ENCODE peak calls at places on chromosomes 6 and 20, in eight cellular contexts. One of them, this sample, is unnamed.

GRCh38 chr20:50442526-50442925 is 67.7 kb upstream of the PTPN1 start:
- DNase-seq in transverse colon: no peak
- DNase-seq in colonic mucosa: no peak
- DNase-seq in fibroblast of lung: no peak
- DNase-seq in esophagus squamous epithelium: no peak
- DNase-seq in mucosa of descending colon: no peak
- DNase-seq in gastrocnemius medialis: no peak
- DNase-seq in stomach: no peak
- DNase-seq in this sample: no peak

GRCh38 chr6:150617062-150617461 is 17.4 kb downstream of the PLEKHG1 start:
- DNase-seq in fibroblast of lung: no peak
- DNase-seq in colonic mucosa: no peak
- DNase-seq in stomach: no peak
- DNase-seq in transverse colon: no peak
- DNase-seq in mucosa of descending colon: no peak
- DNase-seq in gastrocnemius medialis: no peak
- DNase-seq in esophagus squamous epithelium: no peak
- DNase-seq in this sample: no peak

GRCh38 chr6:35247642-35248231 is 11.8 kb upstream of the ZNF76 start:
- DNase-seq in esophagus squamous epithelium: no peak
- DNase-seq in gastrocnemius medialis: no peak
- DNase-seq in colonic mucosa: no peak
- DNase-seq in mucosa of descending colon: no peak
- DNase-seq in fibroblast of lung: no peak
- DNase-seq in transverse colon: no peak
- DNase-seq in stomach: no peak
- DNase-seq in this sample: no peak

GRCh38 chr6:78243519-78243918 is 590.7 kb downstream of the MEI4 start:
- DNase-seq in colonic mucosa: no peak
- DNase-seq in gastrocnemius medialis: no peak
- DNase-seq in fibroblast of lung: peak; percentile 63
- DNase-seq in mucosa of descending colon: no peak
- DNase-seq in stomach: no peak
- DNase-seq in esophagus squamous epithelium: no peak
- DNase-seq in transverse colon: no peak
- DNase-seq in this sample: no peak

GRCh38 chr20:22074635-22075034 is 369.2 kb downstream of the PAX1 start:
- DNase-seq in mucosa of descending colon: no peak
- DNase-seq in stomach: no peak
- DNase-seq in esophagus squamous epithelium: no peak
- DNase-seq in fibroblast of lung: no peak
- DNase-seq in colonic mucosa: no peak
- DNase-seq in transverse colon: no peak
- DNase-seq in gastrocnemius medialis: no peak
- DNase-seq in this sample: no peak

GRCh38 chr6:163531122-163531521 is 116.6 kb downstream of the QKI start:
- DNase-seq in colonic mucosa: no peak
- DNase-seq in esophagus squamous epithelium: no peak
- DNase-seq in gastrocnemius medialis: no peak
- DNase-seq in stomach: no peak
- DNase-seq in mucosa of descending colon: no peak
- DNase-seq in fibroblast of lung: no peak
- DNase-seq in transverse colon: no peak
- DNase-seq in this sample: no peak

GRCh38 chr6:156262014-156262413 is 515.2 kb upstream of the ARID1B start:
- DNase-seq in esophagus squamous epithelium: no peak
- DNase-seq in mucosa of descending colon: no peak
- DNase-seq in transverse colon: no peak
- DNase-seq in fibroblast of lung: no peak
- DNase-seq in colonic mucosa: no peak
- DNase-seq in gastrocnemius medialis: no peak
- DNase-seq in stomach: no peak
- DNase-seq in this sample: no peak

GRCh38 chr20:45792513-45793118 is 862 bp downstream of the DNTTIP1 start:
- DNase-seq in gastrocnemius medialis: no peak
- DNase-seq in colonic mucosa: no peak
- DNase-seq in fibroblast of lung: no peak
- DNase-seq in esophagus squamous epithelium: no peak
- DNase-seq in mucosa of descending colon: no peak
- DNase-seq in stomach: no peak
- DNase-seq in transverse colon: no peak
- DNase-seq in this sample: no peak

GRCh38 chr20:13839421-13840092 is 54.7 kb downstream of the NDUFAF5 start:
- DNase-seq in stomach: no peak
- DNase-seq in esophagus squamous epithelium: no peak
- DNase-seq in mucosa of descending colon: no peak
- DNase-seq in colonic mucosa: no peak
- DNase-seq in fibroblast of lung: peak; percentile 70
- DNase-seq in transverse colon: no peak
- DNase-seq in gastrocnemius medialis: no peak
- DNase-seq in this sample: no peak

GRCh38 chr20:8161262-8162071 is 29.4 kb downstream of the PLCB1 start:
- DNase-seq in colonic mucosa: no peak
- DNase-seq in esophagus squamous epithelium: no peak
- DNase-seq in gastrocnemius medialis: no peak
- DNase-seq in fibroblast of lung: peak; percentile 36
- DNase-seq in mucosa of descending colon: no peak
- DNase-seq in transverse colon: no peak
- DNase-seq in stomach: no peak
- DNase-seq in this sample: no peak

GRCh38 chr6:27890351-27891299 is 21.6 kb downstream of the OR2B2 start:
- DNase-seq in transverse colon: peak; percentile 79
- DNase-seq in gastrocnemius medialis: no peak
- DNase-seq in mucosa of descending colon: peak; percentile 86
- DNase-seq in fibroblast of lung: peak; percentile 96
- DNase-seq in colonic mucosa: peak; percentile 87
- DNase-seq in esophagus squamous epithelium: no peak
- DNase-seq in stomach: peak; percentile 71
- DNase-seq in this sample: no peak

GRCh38 chr6:158847786-158848185 is 28.6 kb upstream of the EZR start:
- DNase-seq in stomach: no peak
- DNase-seq in esophagus squamous epithelium: no peak
- DNase-seq in transverse colon: no peak
- DNase-seq in colonic mucosa: no peak
- DNase-seq in gastrocnemius medialis: no peak
- DNase-seq in mucosa of descending colon: no peak
- DNase-seq in fibroblast of lung: no peak
- DNase-seq in this sample: no peak

GRCh38 chr6:53673138-53673801 is 7.7 kb upstream of the KLHL31 start:
- DNase-seq in gastrocnemius medialis: no peak
- DNase-seq in fibroblast of lung: peak; percentile 76
- DNase-seq in esophagus squamous epithelium: no peak
- DNase-seq in transverse colon: no peak
- DNase-seq in colonic mucosa: no peak
- DNase-seq in mucosa of descending colon: no peak
- DNase-seq in stomach: no peak
- DNase-seq in this sample: no peak

GRCh38 chr20:39036011-39036410 is 73.9 kb downstream of the DHX35 start:
- DNase-seq in gastrocnemius medialis: no peak
- DNase-seq in transverse colon: no peak
- DNase-seq in mucosa of descending colon: no peak
- DNase-seq in colonic mucosa: no peak
- DNase-seq in stomach: no peak
- DNase-seq in fibroblast of lung: peak; percentile 66
- DNase-seq in esophagus squamous epithelium: no peak
- DNase-seq in this sample: no peak

GRCh38 chr6:118319890-118320289 is 228.2 kb upstream of the PLN start:
- DNase-seq in fibroblast of lung: no peak
- DNase-seq in stomach: no peak
- DNase-seq in colonic mucosa: no peak
- DNase-seq in gastrocnemius medialis: no peak
- DNase-seq in esophagus squamous epithelium: no peak
- DNase-seq in mucosa of descending colon: no peak
- DNase-seq in transverse colon: no peak
- DNase-seq in this sample: no peak

GRCh38 chr20:3158968-3159431 is 665 bp downstream of the FASTKD5 start:
- DNase-seq in stomach: no peak
- DNase-seq in fibroblast of lung: peak; percentile 42
- DNase-seq in mucosa of descending colon: no peak
- DNase-seq in transverse colon: no peak
- DNase-seq in colonic mucosa: no peak
- DNase-seq in gastrocnemius medialis: no peak
- DNase-seq in esophagus squamous epithelium: no peak
- DNase-seq in this sample: no peak

GRCh38 chr6:125753937-125754259 is 4.5 kb downstream of the HEY2 start:
- DNase-seq in gastrocnemius medialis: no peak
- DNase-seq in esophagus squamous epithelium: no peak
- DNase-seq in transverse colon: no peak
- DNase-seq in fibroblast of lung: no peak
- DNase-seq in colonic mucosa: no peak
- DNase-seq in stomach: no peak
- DNase-seq in mucosa of descending colon: no peak
- DNase-seq in this sample: no peak

GRCh38 chr20:47496118-47496517 is 5.6 kb upstream of the NCOA3 start:
- DNase-seq in fibroblast of lung: no peak
- DNase-seq in colonic mucosa: no peak
- DNase-seq in transverse colon: no peak
- DNase-seq in stomach: no peak
- DNase-seq in mucosa of descending colon: no peak
- DNase-seq in gastrocnemius medialis: no peak
- DNase-seq in esophagus squamous epithelium: no peak
- DNase-seq in this sample: no peak
- H3K4me1 ChIP-seq in fibroblast of lung: peaks cover 7% of the 10 kb centered on the region
- H3K4me1 ChIP-seq in colonic mucosa: peaks cover 14% of the 10 kb centered on the region
- H3K4me1 ChIP-seq in transverse colon: peaks cover 18% of the 10 kb centered on the region
- H3K4me1 ChIP-seq in stomach: peaks cover 37% of the 10 kb centered on the region
- H3K4me1 ChIP-seq in mucosa of descending colon: peaks cover 24% of the 10 kb centered on the region
- H3K4me1 ChIP-seq in gastrocnemius medialis: peaks cover 23% of the 10 kb centered on the region
- H3K4me1 ChIP-seq in esophagus squamous epithelium: peaks cover 49% of the 10 kb centered on the region
- H3K4me1 ChIP-seq in this sample: peaks cover 30% of the 10 kb centered on the region

GRCh38 chr6:3561745-3562144 is 104.9 kb upstream of the SLC22A23 start:
- DNase-seq in stomach: no peak
- DNase-seq in fibroblast of lung: no peak
- DNase-seq in mucosa of descending colon: no peak
- DNase-seq in transverse colon: no peak
- DNase-seq in colonic mucosa: no peak
- DNase-seq in gastrocnemius medialis: no peak
- DNase-seq in esophagus squamous epithelium: no peak
- DNase-seq in this sample: no peak
- TF ChIP-seq CTCF in stomach: no peak
- TF ChIP-seq CTCF in fibroblast of lung: no peak
- TF ChIP-seq CTCF in mucosa of descending colon: no peak
- TF ChIP-seq CTCF in transverse colon: peak; percentile 6
- TF ChIP-seq CTCF in colonic mucosa: no peak
- TF ChIP-seq CTCF in gastrocnemius medialis: no peak
- TF ChIP-seq CTCF in esophagus squamous epithelium: no peak
- TF ChIP-seq CTCF in this sample: no peak

GRCh38 chr6:169130111-169130510 is 123.5 kb downstream of the THBS2 start:
- DNase-seq in stomach: no peak
- DNase-seq in transverse colon: no peak
- DNase-seq in gastrocnemius medialis: no peak
- DNase-seq in mucosa of descending colon: no peak
- DNase-seq in colonic mucosa: no peak
- DNase-seq in esophagus squamous epithelium: no peak
- DNase-seq in fibroblast of lung: no peak
- DNase-seq in this sample: no peak

GRCh38 chr6:169131356-169131755 is 122.3 kb downstream of the THBS2 start:
- DNase-seq in esophagus squamous epithelium: no peak
- DNase-seq in gastrocnemius medialis: no peak
- DNase-seq in fibroblast of lung: peak; percentile 46
- DNase-seq in stomach: no peak
- DNase-seq in colonic mucosa: no peak
- DNase-seq in mucosa of descending colon: no peak
- DNase-seq in transverse colon: no peak
- DNase-seq in this sample: no peak

DNA sequence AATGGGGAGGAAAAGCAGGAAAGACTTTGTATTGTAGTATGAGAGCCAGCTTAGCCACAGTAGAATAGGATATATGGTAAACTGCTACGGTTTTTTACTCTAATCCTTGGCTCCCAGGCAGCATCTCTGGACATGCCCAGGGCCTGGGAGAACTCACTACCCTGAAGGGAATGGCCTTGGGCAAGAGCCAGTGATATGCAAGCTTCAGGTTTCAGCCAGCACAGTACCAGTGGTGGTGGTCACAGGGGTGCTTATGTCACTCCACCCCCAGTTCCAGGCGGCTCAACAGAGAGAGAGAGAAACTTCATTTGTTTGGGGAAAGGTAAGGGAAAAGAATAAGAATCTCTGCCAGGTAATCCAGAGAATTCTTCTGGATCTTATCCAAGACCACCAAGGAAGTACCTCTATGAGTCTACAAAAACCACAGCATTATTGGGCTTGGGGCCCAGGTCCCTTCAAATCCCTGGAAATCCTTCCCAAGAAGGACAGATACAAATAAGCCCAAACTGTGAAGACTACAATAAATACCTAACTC is 121.2 kb downstream of the THBS2 start:
- DNase-seq in fibroblast of lung: peak; percentile 83
- DNase-seq in mucosa of descending colon: no peak
- DNase-seq in transverse colon: no peak
- DNase-seq in stomach: no peak
- DNase-seq in colonic mucosa: no peak
- DNase-seq in esophagus squamous epithelium: no peak
- DNase-seq in gastrocnemius medialis: no peak
- DNase-seq in this sample: no peak
- H3K36me3 ChIP-seq in fibroblast of lung: no peaks in the 10 kb centered on the region
- H3K36me3 ChIP-seq in mucosa of descending colon: no peaks in the 10 kb centered on the region
- H3K36me3 ChIP-seq in transverse colon: no peaks in the 10 kb centered on the region
- H3K36me3 ChIP-seq in stomach: no peaks in the 10 kb centered on the region
- H3K36me3 ChIP-seq in colonic mucosa: no peaks in the 10 kb centered on the region
- H3K36me3 ChIP-seq in esophagus squamous epithelium: no peaks in the 10 kb centered on the region
- H3K36me3 ChIP-seq in gastrocnemius medialis: no peaks in the 10 kb centered on the region
- H3K36me3 ChIP-seq in this sample: no peaks in the 10 kb centered on the region

GRCh38 chr6:41560440-41561192 is 14.4 kb downstream of the FOXP4 start:
- DNase-seq in stomach: peak; percentile 59
- DNase-seq in gastrocnemius medialis: no peak
- DNase-seq in colonic mucosa: peak; percentile 47
- DNase-seq in fibroblast of lung: peak; percentile 34
- DNase-seq in transverse colon: peak; percentile 77
- DNase-seq in mucosa of descending colon: peak; percentile 86
- DNase-seq in esophagus squamous epithelium: peak; percentile 40
- DNase-seq in this sample: no peak
- H3K4me1 ChIP-seq in stomach: peaks cover 77% of the 10 kb centered on the region
- H3K4me1 ChIP-seq in gastrocnemius medialis: peaks cover 15% of the 10 kb centered on the region
- H3K4me1 ChIP-seq in colonic mucosa: no peaks in the 10 kb centered on the region
- H3K4me1 ChIP-seq in fibroblast of lung: no peaks in the 10 kb centered on the region
- H3K4me1 ChIP-seq in transverse colon: no peaks in the 10 kb centered on the region
- H3K4me1 ChIP-seq in mucosa of descending colon: no peaks in the 10 kb centered on the region
- H3K4me1 ChIP-seq in esophagus squamous epithelium: peaks cover 27% of the 10 kb centered on the region
- H3K4me1 ChIP-seq in this sample: peaks cover 19% of the 10 kb centered on the region

DNA sequence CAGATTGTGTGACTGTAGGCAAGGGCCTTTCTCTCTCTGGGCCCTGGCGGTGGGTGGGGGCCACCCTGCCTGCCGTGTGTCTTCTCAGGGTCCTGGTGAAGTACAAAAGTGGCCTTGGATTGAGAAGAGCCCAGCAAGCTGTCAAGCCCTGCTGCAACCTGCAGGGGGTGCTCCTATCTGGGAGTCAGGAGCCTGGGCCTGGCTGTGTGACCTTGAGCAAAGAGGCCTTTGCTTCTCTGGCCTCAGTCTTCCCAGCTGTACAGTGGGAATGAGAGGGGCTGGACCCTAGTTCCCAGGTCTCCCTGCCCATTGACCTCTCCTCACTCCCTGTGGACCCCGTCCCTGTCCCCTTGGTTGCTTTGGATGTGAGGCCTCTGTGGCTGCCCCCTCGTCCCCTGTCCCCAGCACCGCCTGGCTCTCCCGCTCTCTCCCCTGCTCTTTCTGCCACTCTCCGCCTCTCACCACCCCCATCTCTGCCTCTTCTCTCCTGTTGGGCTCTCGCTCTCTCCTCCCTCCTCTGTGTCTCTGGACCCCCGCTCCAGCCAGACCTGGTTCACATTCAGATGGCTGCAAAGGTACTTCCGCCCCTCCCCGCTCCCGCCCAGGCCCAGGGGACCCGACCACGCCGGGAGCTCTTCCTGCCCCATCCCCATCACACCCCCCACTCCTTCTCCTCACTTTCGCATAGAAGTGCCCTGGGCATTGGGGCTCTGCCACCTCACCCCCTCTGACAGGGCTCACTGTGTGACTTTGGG is 46.7 kb downstream of the SRC start:
- DNase-seq in fibroblast of lung: no peak
- DNase-seq in stomach: no peak
- DNase-seq in transverse colon: no peak
- DNase-seq in mucosa of descending colon: peak; percentile 40
- DNase-seq in esophagus squamous epithelium: no peak
- DNase-seq in colonic mucosa: no peak
- DNase-seq in gastrocnemius medialis: no peak
- DNase-seq in this sample: no peak
- TF ChIP-seq CTCF in fibroblast of lung: peak; percentile 29
- TF ChIP-seq CTCF in stomach: no peak
- TF ChIP-seq CTCF in transverse colon: no peak
- TF ChIP-seq CTCF in mucosa of descending colon: no peak
- TF ChIP-seq CTCF in esophagus squamous epithelium: peak; percentile 6
- TF ChIP-seq CTCF in colonic mucosa: no peak
- TF ChIP-seq CTCF in gastrocnemius medialis: no peak
- TF ChIP-seq CTCF in this sample: peak; percentile 12